ENCODE peak calls at places on chromosomes 2 and 18, in six cellular contexts. U is HFF-Myc, S is cardiac muscle cell, H is cardiac fibroblast, K is AG10803, B is iPS DF 6.9. V is an unnamed sample.

GRCh38 chr2:204977914-204978313 is 432.6 kb downstream of the PARD3B start:
- DNase-seq in S (no peak), B (peak), K (no peak), H (no peak), U (no peak), V (no peak)

GRCh38 chr2:239429473-239430350 is 28.9 kb upstream of the HDAC4 start:
- DNase-seq in S (no peak), K (no peak), H (no peak), U (no peak), B (no peak), V (no peak)

GRCh38 chr2:9774266-9774665 is 69.0 kb upstream of the TAF1B start:
- DNase-seq in U (no peak), K (no peak), H (no peak), B (no peak), S (peak), V (no peak)

GRCh38 chr18:45916302-45916701 is 50.8 kb downstream of the EPG5 start:
- DNase-seq in B (no peak), K (no peak), U (no peak), H (no peak), S (no peak), V (no peak)

GRCh38 chr18:74459877-74460276 is 2.8 kb upstream of the DIPK1C start:
- DNase-seq in U (no peak), S (no peak), K (no peak), B (no peak), H (no peak), V (no peak)

GRCh38 chr2:16152928-16153753 is 212.8 kb downstream of the MYCN start:
- DNase-seq in K (no peak), S (no peak), B (no peak), U (no peak), H (no peak), V (no peak)

GRCh38 chr2:75311993-75312392 is 112.7 kb upstream of the TACR1 start:
- DNase-seq in B (peak), U (no peak), K (no peak), S (no peak), H (no peak), V (no peak)

GRCh38 chr2:112310906-112311305 is 35.5 kb downstream of the ZC3H6 start:
- DNase-seq in B (no peak), K (no peak), H (no peak), S (no peak), U (no peak), V (no peak)

DNA sequence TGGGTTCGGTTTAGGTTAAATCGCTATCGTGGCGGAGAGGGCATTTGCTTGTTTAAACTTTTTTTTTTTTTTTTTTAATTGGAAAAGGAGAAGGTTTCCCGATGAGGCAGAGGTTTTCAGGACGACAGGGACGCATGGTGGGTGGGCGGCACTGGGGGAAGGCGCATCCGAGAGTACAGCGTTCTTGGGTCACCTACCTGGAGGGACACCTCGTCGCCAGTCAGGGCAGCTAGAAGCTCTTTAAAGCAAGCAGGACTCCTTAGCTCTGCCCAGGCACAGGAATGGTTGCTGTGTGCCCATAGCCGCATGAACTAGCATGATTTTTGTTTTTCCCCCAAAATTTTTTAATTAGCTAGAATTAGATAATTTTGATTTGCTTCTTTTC is 444 bp downstream of the LDLRAD4 start:
- DNase-seq in S (no peak), H (no peak), K (no peak), B (no peak), U (no peak), V (no peak)
- H3K4me3 ChIP-seq in S (peak), H (no peak), K (peak), B (peak), U (no peak), V (peak)

GRCh38 chr2:117674172-117674571 is 140.3 kb upstream of the DDX18 start:
- DNase-seq in B (no peak), H (no peak), S (no peak), K (no peak), U (no peak), V (no peak)
- H3K4me3 ChIP-seq in B (no peak), H (no peak), S (no peak), K (no peak), U (no peak), V (no peak)

DNA sequence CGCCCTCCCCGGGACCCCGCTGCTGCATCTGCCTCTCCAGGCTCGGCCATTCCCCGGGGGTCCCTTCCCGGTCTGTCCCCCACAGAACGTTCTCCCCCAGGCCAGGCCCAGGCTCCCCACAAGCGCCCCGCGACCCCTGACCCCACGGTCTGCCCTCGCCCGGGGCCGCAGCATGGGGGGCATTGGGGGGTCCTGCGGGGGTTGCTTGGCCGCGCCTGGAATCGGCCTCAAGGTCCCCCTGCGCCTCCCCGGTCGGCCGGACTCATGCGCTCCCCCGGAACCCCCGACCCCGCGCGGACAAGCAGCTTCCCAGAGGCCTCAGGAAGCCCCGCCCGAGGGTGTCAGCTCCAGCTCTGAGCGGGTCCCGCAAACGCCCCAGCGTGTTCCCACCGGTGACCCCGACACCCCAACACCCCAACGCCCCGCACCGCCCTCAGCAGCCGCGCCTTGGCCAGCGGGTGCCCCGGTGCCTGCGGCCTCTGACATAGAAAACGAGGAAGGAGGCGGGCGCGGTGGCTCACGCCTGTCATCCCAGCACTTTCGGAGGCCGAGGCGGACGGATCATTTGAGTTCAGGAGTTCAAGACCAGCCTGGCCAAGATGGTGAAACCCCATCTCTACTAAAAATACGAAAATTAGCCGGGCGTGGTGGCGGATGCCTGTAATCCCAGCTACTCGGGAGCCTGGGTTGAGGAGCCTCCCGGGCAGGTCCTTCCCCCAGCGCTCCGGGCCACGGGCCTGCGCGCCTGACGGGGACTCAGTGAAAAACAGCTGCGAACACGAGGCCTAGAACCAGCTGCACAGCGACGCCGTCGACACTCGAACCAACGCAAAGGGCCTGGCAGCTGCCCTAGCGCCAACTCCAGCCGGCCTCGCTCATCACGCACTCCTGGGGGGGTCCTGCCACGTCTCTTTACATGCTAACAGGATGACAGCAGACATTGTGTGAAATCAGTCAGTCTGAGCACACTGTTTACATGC is 61.8 kb upstream of the CTDP1 start:
- DNase-seq in B (no peak), H (no peak), S (no peak), K (no peak), U (no peak), V (no peak)
- H3K4me3 ChIP-seq in B (no peak), H (no peak), S (no peak), K (no peak), U (no peak), V (no peak)

DNA sequence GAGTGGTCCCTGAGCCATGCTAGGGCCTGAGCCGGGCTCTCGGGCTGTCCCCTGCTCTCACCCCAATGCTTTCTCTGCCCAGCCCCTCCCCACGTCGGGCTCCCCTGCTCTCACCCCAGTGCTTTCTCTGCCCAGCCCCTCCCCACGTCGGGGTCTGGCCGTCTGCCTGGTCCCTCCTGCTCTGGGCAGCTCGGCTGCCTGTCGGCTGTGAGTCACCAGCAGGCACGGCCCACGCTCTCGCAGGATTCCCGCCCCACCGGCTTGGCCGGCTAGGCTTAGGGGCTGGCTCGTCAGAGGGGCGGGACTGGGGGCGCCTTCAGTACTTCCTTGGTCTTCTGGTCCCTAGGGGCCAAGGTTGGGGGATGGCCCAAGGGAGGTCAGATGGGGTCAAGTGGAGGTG is 3.3 kb downstream of the BOK start:
- DNase-seq in H (peak), U (no peak), B (no peak), K (peak), S (peak), V (no peak)
- H3K4me3 ChIP-seq in H (no peak), U (no peak), B (no peak), K (no peak), S (no peak), V (no peak)

GRCh38 chr18:77366725-77367641 is 117.3 kb downstream of the GALR1 start:
- DNase-seq in K (peak), H (peak), U (no peak), S (peak), B (no peak), V (peak)
- H3K4me3 ChIP-seq in K (peak), H (no peak), U (no peak), S (no peak), B (no peak), V (no peak)

GRCh38 chr2:42047488-42048317 is at the start of gene PKDCC:
- DNase-seq in H (peak), U (no peak), S (peak), B (no peak), K (peak), V (no peak)

GRCh38 chr2:42050350-42051167 is 2.7 kb downstream of the PKDCC start:
- DNase-seq in H (peak), U (no peak), B (no peak), S (peak), K (no peak), V (no peak)

GRCh38 chr2:42049411-42050349 is 1.9 kb downstream of the PKDCC start:
- DNase-seq in B (no peak), K (no peak), H (no peak), S (peak), U (no peak), V (no peak)

GRCh38 chr2:42046819-42047487 is 868 bp upstream of the PKDCC start:
- DNase-seq in K (no peak), H (peak), B (no peak), U (no peak), S (peak), V (no peak)

DNA sequence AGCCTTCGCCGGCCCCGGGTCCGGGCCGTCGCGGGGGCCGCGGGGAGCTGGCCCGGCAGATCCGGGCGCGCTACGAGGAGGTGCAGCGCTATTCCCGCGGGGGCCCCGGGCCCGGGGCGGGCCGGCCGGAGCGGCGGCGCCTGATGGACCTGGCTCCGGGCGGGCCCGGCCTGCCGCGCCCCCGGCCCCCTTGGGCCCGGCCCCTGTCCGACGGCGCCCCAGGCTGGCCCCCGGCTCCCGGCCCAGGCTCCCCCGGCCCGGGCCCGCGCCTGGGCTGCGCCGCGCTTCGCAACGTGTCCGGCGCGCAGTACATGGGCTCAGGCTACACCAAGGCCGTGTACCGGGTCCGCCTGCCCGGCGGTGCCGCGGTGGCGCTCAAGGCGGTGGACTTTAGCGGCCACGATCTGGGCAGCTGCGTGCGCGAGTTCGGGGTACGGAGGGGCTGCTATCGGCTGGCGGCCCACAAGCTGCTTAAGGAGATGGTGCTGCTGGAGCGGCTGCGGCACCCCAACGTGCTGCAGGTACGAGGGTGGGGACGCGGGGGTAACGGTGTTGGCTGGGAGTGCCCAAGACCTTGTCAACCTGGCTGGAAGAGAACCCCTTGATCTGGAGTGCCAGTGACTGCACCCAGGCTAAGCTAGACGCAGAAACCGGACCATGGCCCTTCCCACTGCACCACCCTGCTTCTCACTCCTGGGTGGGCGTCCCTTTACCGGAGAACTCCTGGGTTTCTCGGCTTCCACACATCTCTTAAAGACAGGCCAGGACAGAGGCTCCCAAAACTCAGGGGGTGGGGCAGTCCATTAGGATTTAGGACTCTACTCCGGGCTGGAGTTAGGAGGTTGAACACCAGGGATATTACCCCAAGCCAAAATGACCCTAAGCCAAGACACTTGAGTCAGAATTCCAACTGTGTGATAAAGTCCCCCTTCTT is 764 bp downstream of the PKDCC start:
- DNase-seq in K (peak), H (peak), B (no peak), S (peak), U (no peak), V (no peak)
- H3K4me3 ChIP-seq in K (peak), H (peak), B (peak), S (peak), U (peak), V (peak)